ENCODE peak calls at places on chromosomes 16 and 17, in eight cellular contexts. X, U, G, I, D, E, Z and L are unnamed samples.

GRCh38 chr16:22265351-22265750 is 31.9 kb upstream of the POLR3E start:
- DNase-seq in X (no peak), E (no peak), Z (no peak), I (no peak), G (no peak), D (no peak), U (no peak), L (no peak)

GRCh38 chr16:13919330-13919682 is 648 bp upstream of the ERCC4 start:
- DNase-seq in D (no peak), G (no peak), X (peak; percentile 9), I (no peak), U (no peak), Z (no peak), E (no peak), L (no peak)

GRCh38 chr17:63431939-63432804 is 13.9 kb downstream of the CYB561 start:
- DNase-seq in U (no peak), I (peak; percentile 40), G (no peak), E (no peak), X (no peak), D (no peak), Z (no peak), L (no peak)

GRCh38 chr17:6257339-6257738 is 177.6 kb downstream of the AIPL1 start:
- DNase-seq in D (no peak), G (no peak), I (no peak), E (no peak), X (no peak), Z (no peak), U (no peak), L (no peak)

GRCh38 chr16:9134306-9134705 is 42.9 kb downstream of the HAPSTR1 start:
- DNase-seq in X (no peak), E (no peak), G (no peak), U (no peak), Z (no peak), D (no peak), I (no peak), L (no peak)

GRCh38 chr17:82235775-82236141 is 6.9 kb downstream of the SLC16A3 start:
- DNase-seq in D (peak; percentile 77), G (no peak), E (no peak), U (no peak), Z (no peak), I (peak; percentile 36), X (no peak), L (no peak)

GRCh38 chr16:19843371-19843770 is 41.3 kb downstream of the GPRC5B start:
- DNase-seq in U (no peak), Z (no peak), E (no peak), X (no peak), D (no peak), G (no peak), I (no peak), L (no peak)

GRCh38 chr16:65285128-65286120 is 163.6 kb upstream of the CDH11 start:
- DNase-seq in Z (no peak), G (no peak), U (no peak), I (no peak), D (no peak), X (no peak), E (peak; percentile 35), L (no peak)

GRCh38 chr16:72191551-72191950 is 19.6 kb upstream of the PMFBP1 start:
- DNase-seq in U (no peak), X (no peak), D (no peak), Z (no peak), E (no peak), I (no peak), G (no peak), L (no peak)

GRCh38 chr16:66406534-66407368 is 20.3 kb upstream of the BEAN1 start:
- DNase-seq in U (peak; percentile 87), Z (peak; percentile 87), E (peak; percentile 91), X (peak; percentile 95), D (peak; percentile 79), G (peak; percentile 85), I (peak; percentile 87), L (peak; percentile 90)

GRCh38 chr17:82281076-82281475 is 7.6 kb upstream of the CSNK1D start:
- DNase-seq in I (no peak), G (no peak), D (peak; percentile 42), X (no peak), Z (no peak), U (no peak), E (no peak), L (no peak)

GRCh38 chr17:57490890-57491289 is 234.6 kb downstream of the MSI2 start:
- DNase-seq in U (no peak), G (no peak), X (no peak), E (no peak), Z (no peak), I (no peak), D (no peak), L (no peak)

GRCh38 chr17:72512649-72513556 is 392.1 kb downstream of the SOX9 start:
- DNase-seq in Z (no peak), U (no peak), X (no peak), I (no peak), G (no peak), D (no peak), E (no peak), L (no peak)

GRCh38 chr16:28591355-28591754 is 5.5 kb downstream of the SULT1A2 start:
- DNase-seq in Z (no peak), U (no peak), D (no peak), G (no peak), E (no peak), I (no peak), X (no peak), L (no peak)

GRCh38 chr16:22734313-22734869 is 79.6 kb upstream of the HS3ST2 start:
- DNase-seq in I (no peak), X (no peak), Z (no peak), E (no peak), D (no peak), G (no peak), U (no peak), L (no peak)

GRCh38 chr17:66450008-66450856 is 147.8 kb downstream of the PRKCA start:
- DNase-seq in G (no peak), Z (no peak), I (no peak), U (no peak), D (no peak), X (no peak), E (no peak), L (no peak)

GRCh38 chr16:85422374-85423185 is 190.5 kb upstream of the GSE1 start:
- DNase-seq in I (peak; percentile 85), D (peak; percentile 64), E (no peak), Z (peak; percentile 17), G (peak; percentile 90), U (no peak), X (peak; percentile 4), L (no peak)

GRCh38 chr16:51753382-51753781 is 602.3 kb upstream of the SALL1 start:
- DNase-seq in D (no peak), U (no peak), E (no peak), G (no peak), X (no peak), Z (no peak), I (no peak), L (no peak)

GRCh38 chr16:11459722-11460121 is 114.5 kb downstream of the RMI2 start:
- DNase-seq in G (no peak), U (no peak), E (no peak), X (no peak), Z (no peak), D (no peak), I (no peak), L (no peak)

GRCh38 chr17:78971764-78972506 is 7.8 kb downstream of the LGALS3BP start:
- DNase-seq in E (no peak), G (no peak), I (no peak), X (no peak), D (no peak), Z (no peak), U (no peak), L (no peak)
- H3K4me1 ChIP-seq in E (peaks cover 28% of the 10 kb centered on the region), G (peaks cover 26% of the 10 kb centered on the region), I (peaks cover 31% of the 10 kb centered on the region), X (peaks cover 4% of the 10 kb centered on the region), D (no peaks in the 10 kb centered on the region), Z (peaks cover 36% of the 10 kb centered on the region), U (peaks cover 10% of the 10 kb centered on the region), L (no peaks in the 10 kb centered on the region)

GRCh38 chr16:56927471-56927870 is 4.5 kb upstream of the HERPUD1 start:
- DNase-seq in U (no peak), I (no peak), G (no peak), D (no peak), E (no peak), X (no peak), Z (no peak), L (no peak)

GRCh38 chr16:56918467-56919012 is 13.4 kb upstream of the HERPUD1 start:
- DNase-seq in D (no peak), U (no peak), X (no peak), E (no peak), Z (no peak), G (no peak), I (no peak), L (no peak)

GRCh38 chr16:56919099-56919800 is 12.7 kb upstream of the HERPUD1 start:
- DNase-seq in Z (no peak), D (peak; percentile 60), U (no peak), G (peak; percentile 75), X (no peak), E (no peak), I (no peak), L (no peak)

GRCh38 chr16:56921571-56921970 is 10.4 kb upstream of the HERPUD1 start:
- DNase-seq in G (peak; percentile 58), U (no peak), Z (no peak), I (no peak), X (no peak), D (no peak), E (no peak), L (no peak)

DNA sequence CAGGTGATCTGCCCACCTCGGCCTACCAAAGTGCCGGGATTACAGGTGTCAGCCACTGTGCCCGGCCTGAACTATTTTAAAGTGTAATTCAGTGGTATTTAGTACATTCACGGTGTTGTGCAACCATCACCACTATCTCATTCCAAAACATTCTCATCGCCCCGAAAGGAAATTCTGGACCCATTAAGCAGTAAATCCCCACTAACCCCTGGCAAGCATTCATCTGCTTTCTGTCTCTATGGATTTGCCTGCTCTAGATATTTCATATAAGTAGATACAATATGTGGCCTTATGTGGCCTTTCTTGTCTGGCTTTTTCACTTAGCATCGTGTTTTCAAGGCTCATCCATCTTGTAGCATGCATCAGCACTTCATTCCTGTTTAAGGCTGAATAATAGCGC is 8.5 kb upstream of the HERPUD1 start:
- DNase-seq in U (no peak), Z (no peak), I (no peak), E (no peak), D (no peak), G (no peak), X (no peak), L (no peak)
- TF ChIP-seq CTCF in U (no peak), Z (no peak), I (no peak), E (no peak), D (no peak), G (no peak), X (no peak), L (no peak)

GRCh38 chr17:28576758-28577465 is at the start of gene ALDOC:
- DNase-seq in I (peak; percentile 98), G (peak; percentile 97), Z (peak; percentile 98), X (peak; percentile 99), U (peak; percentile 100), D (peak; percentile 91), E (peak; percentile 95), L (peak; percentile 94)
- H3K27ac ChIP-seq in I (peak within 1 kb of the TSS; percentile 53), G (no peak within 1 kb of the TSS), Z (peak within 1 kb of the TSS; percentile 19), X (peak within 1 kb of the TSS; percentile 17), U (peak within 1 kb of the TSS; percentile 69), D (no peak within 1 kb of the TSS), E (no peak within 1 kb of the TSS), L (peak within 1 kb of the TSS; percentile 60)

GRCh38 chr17:7441202-7441705 is 1.9 kb downstream of the FGF11 start:
- DNase-seq in D (no peak), I (no peak), U (no peak), Z (no peak), E (no peak), G (no peak), X (no peak), L (no peak)
- H3K4me1 ChIP-seq in D (peaks cover 17% of the 10 kb centered on the region), I (peaks cover 56% of the 10 kb centered on the region), U (peaks cover 27% of the 10 kb centered on the region), Z (peaks cover 64% of the 10 kb centered on the region), E (peaks cover 53% of the 10 kb centered on the region), G (peaks cover 51% of the 10 kb centered on the region), X (peaks cover 60% of the 10 kb centered on the region), L (no peaks in the 10 kb centered on the region)